ENCODE peak calls at places on chromosomes 1 and 21, in eight cellular contexts. Y is nucleus accumbens; L is GM03348; R is fibroblast of lung; T is MCF 10A; H is activated T-cell treated with anti-CD3 and anti-CD28 coated beads, Interleukin-2, amount 50 U/mL, for 72 hours; G is BE2C; B is HT-29. J is an unnamed sample.

GRCh38 chr1:48677306-48678287 is 99.1 kb downstream of the BEND5 start:
- DNase-seq in H (peak; percentile 41), L (peak; percentile 73), R (peak; percentile 66), T (peak; percentile 76), G (peak; percentile 73), B (peak; percentile 69), Y (no peak), J (peak; percentile 67)

GRCh38 chr1:206521694-206522402 is 14.5 kb downstream of the RASSF5 start:
- DNase-seq in G (no peak), H (no peak), T (no peak), L (no peak), Y (no peak), B (no peak), R (no peak), J (no peak)

GRCh38 chr1:4772294-4773010 is 118.0 kb downstream of the AJAP1 start:
- DNase-seq in G (no peak), R (no peak), H (no peak), B (no peak), Y (no peak), L (no peak), T (no peak), J (no peak)

GRCh38 chr1:116997011-116997410 is 4.5 kb upstream of the CD101 start:
- DNase-seq in B (no peak), Y (no peak), T (no peak), G (no peak), R (no peak), L (peak; percentile 38), H (no peak), J (peak; percentile 39)

GRCh38 chr1:39971138-39971537 is 16.2 kb downstream of the MFSD2A start:
- DNase-seq in R (no peak), Y (no peak), T (no peak), G (no peak), H (no peak), L (no peak), B (no peak), J (no peak)

GRCh38 chr1:88684482-88685238 is 587 bp downstream of the PKN2 start:
- DNase-seq in T (peak; percentile 65), G (peak; percentile 59), Y (peak; percentile 54), B (peak; percentile 70), L (peak; percentile 63), R (peak; percentile 47), H (peak; percentile 70), J (peak; percentile 73)

GRCh38 chr1:168653567-168653966 is 75.4 kb downstream of the DPT start:
- DNase-seq in L (peak; percentile 70), R (no peak), T (peak; percentile 61), G (no peak), H (no peak), B (no peak), Y (no peak), J (peak; percentile 66)

GRCh38 chr1:204726478-204726877 is 40.9 kb upstream of the LRRN2 start:
- DNase-seq in B (no peak), T (peak; percentile 70), Y (no peak), L (no peak), G (no peak), H (no peak), R (peak; percentile 3), J (no peak)

GRCh38 chr1:79105499-79105898 is 99.0 kb upstream of the ADGRL4 start:
- DNase-seq in L (peak; percentile 21), B (no peak), R (peak; percentile 13), T (peak; percentile 45), H (no peak), Y (no peak), G (no peak), J (peak; percentile 11)

GRCh38 chr1:234597894-234598293 is 12.1 kb downstream of the IRF2BP2 start:
- DNase-seq in L (peak; percentile 60), T (peak; percentile 82), H (peak; percentile 54), G (peak; percentile 62), R (peak; percentile 73), B (peak; percentile 78), Y (no peak), J (peak; percentile 72)

GRCh38 chr1:203130358-203130992 is 2.9 kb downstream of the ADORA1 start:
- DNase-seq in G (no peak), B (no peak), T (no peak), R (no peak), H (no peak), Y (no peak), L (no peak), J (no peak)

GRCh38 chr21:43956019-43956666 is 56.0 kb upstream of the TRAPPC10 start:
- DNase-seq in H (no peak), B (no peak), Y (no peak), R (no peak), L (no peak), G (no peak), T (no peak), J (no peak)

GRCh38 chr1:9910080-9910424 is at the start of gene CTNNBIP1:
- DNase-seq in B (no peak), L (peak; percentile 99), R (no peak), T (no peak), Y (no peak), G (no peak), H (no peak), J (no peak)

GRCh38 chr1:22662318-22662717 is 9.3 kb downstream of the C1QB start:
- DNase-seq in H (no peak), R (no peak), L (no peak), Y (no peak), T (peak; percentile 29), G (peak; percentile 71), B (peak; percentile 44), J (no peak)

GRCh38 chr1:1678581-1679380 is 13.8 kb downstream of the SLC35E2B start:
- DNase-seq in B (peak; percentile 78), R (no peak), L (no peak), G (peak; percentile 37), H (peak; percentile 78), Y (no peak), T (no peak), J (no peak)

J was measured in astrocyte of the spinal cord.